ENCODE peak calls at places on chromosomes 13 and 19, in nine cellular contexts. One of them, this sample, is unnamed. For H3K4me1, the result is how much of the 10 kb centered on the place peaks cover.

GRCh38 chr19:55080121-55080914 is 4.6 kb downstream of the EPS8L1 start:
- DNase-seq in heart left ventricle: peak
- DNase-seq in heart right ventricle: peak
- DNase-seq in astrocyte: no peak
- DNase-seq in CD8-positive, alpha-beta memory T cell: peak
- DNase-seq in aorta: peak
- DNase-seq in CD8-positive, alpha-beta T cell: peak
- DNase-seq in cardiac muscle cell: peak
- DNase-seq in transverse colon: peak
- DNase-seq in this sample: no peak

GRCh38 chr19:36707134-36707533 is 19.7 kb downstream of the ZNF567 start:
- DNase-seq in heart left ventricle: no peak
- DNase-seq in heart right ventricle: no peak
- DNase-seq in astrocyte: no peak
- DNase-seq in CD8-positive, alpha-beta memory T cell: no peak
- DNase-seq in aorta: no peak
- DNase-seq in CD8-positive, alpha-beta T cell: no peak
- DNase-seq in cardiac muscle cell: no peak
- DNase-seq in transverse colon: no peak
- DNase-seq in this sample: no peak

GRCh38 chr19:35959040-35959967 is 23.1 kb downstream of the LRFN3 start:
- DNase-seq in heart left ventricle: peak
- DNase-seq in heart right ventricle: no peak
- DNase-seq in astrocyte: no peak
- DNase-seq in CD8-positive, alpha-beta memory T cell: peak
- DNase-seq in aorta: peak
- DNase-seq in CD8-positive, alpha-beta T cell: peak
- DNase-seq in cardiac muscle cell: no peak
- DNase-seq in transverse colon: peak
- DNase-seq in this sample: no peak

GRCh38 chr19:37928527-37929286 is 21.7 kb downstream of the SIPA1L3 start:
- DNase-seq in heart left ventricle: no peak
- DNase-seq in heart right ventricle: no peak
- DNase-seq in astrocyte: no peak
- DNase-seq in CD8-positive, alpha-beta memory T cell: no peak
- DNase-seq in aorta: no peak
- DNase-seq in CD8-positive, alpha-beta T cell: no peak
- DNase-seq in cardiac muscle cell: no peak
- DNase-seq in transverse colon: no peak
- DNase-seq in this sample: no peak

GRCh38 chr13:28529836-28530235 is 34.9 kb upstream of the FLT1 start:
- DNase-seq in heart left ventricle: no peak
- DNase-seq in heart right ventricle: no peak
- DNase-seq in astrocyte: no peak
- DNase-seq in CD8-positive, alpha-beta memory T cell: no peak
- DNase-seq in aorta: no peak
- DNase-seq in CD8-positive, alpha-beta T cell: no peak
- DNase-seq in cardiac muscle cell: no peak
- DNase-seq in transverse colon: no peak
- DNase-seq in this sample: no peak

GRCh38 chr19:58356971-58357797 is 3.9 kb upstream of the A1BG start:
- DNase-seq in heart left ventricle: peak
- DNase-seq in heart right ventricle: no peak
- DNase-seq in astrocyte: no peak
- DNase-seq in CD8-positive, alpha-beta memory T cell: no peak
- DNase-seq in aorta: peak
- DNase-seq in CD8-positive, alpha-beta T cell: no peak
- DNase-seq in cardiac muscle cell: peak
- DNase-seq in transverse colon: no peak
- DNase-seq in this sample: peak

GRCh38 chr19:33520844-33521479 is 629 bp downstream of the PEPD start:
- DNase-seq in heart left ventricle: no peak
- DNase-seq in heart right ventricle: peak
- DNase-seq in astrocyte: no peak
- DNase-seq in CD8-positive, alpha-beta memory T cell: no peak
- DNase-seq in aorta: no peak
- DNase-seq in CD8-positive, alpha-beta T cell: no peak
- DNase-seq in cardiac muscle cell: peak
- DNase-seq in transverse colon: peak
- DNase-seq in this sample: no peak

GRCh38 chr13:99028890-99029289 is 51.0 kb upstream of the DOCK9 start:
- DNase-seq in heart left ventricle: no peak
- DNase-seq in heart right ventricle: no peak
- DNase-seq in astrocyte: no peak
- DNase-seq in CD8-positive, alpha-beta memory T cell: peak
- DNase-seq in aorta: no peak
- DNase-seq in CD8-positive, alpha-beta T cell: peak
- DNase-seq in cardiac muscle cell: no peak
- DNase-seq in transverse colon: no peak
- DNase-seq in this sample: peak

GRCh38 chr19:50906217-50906616 is 5.0 kb downstream of the KLK4 start:
- DNase-seq in heart left ventricle: no peak
- DNase-seq in heart right ventricle: no peak
- DNase-seq in astrocyte: no peak
- DNase-seq in CD8-positive, alpha-beta memory T cell: peak
- DNase-seq in aorta: no peak
- DNase-seq in CD8-positive, alpha-beta T cell: no peak
- DNase-seq in cardiac muscle cell: peak
- DNase-seq in transverse colon: peak
- DNase-seq in this sample: no peak

GRCh38 chr13:43918636-43919035 is 38.9 kb downstream of the LACC1 start:
- DNase-seq in heart left ventricle: no peak
- DNase-seq in heart right ventricle: no peak
- DNase-seq in astrocyte: no peak
- DNase-seq in CD8-positive, alpha-beta memory T cell: no peak
- DNase-seq in aorta: no peak
- DNase-seq in CD8-positive, alpha-beta T cell: no peak
- DNase-seq in cardiac muscle cell: no peak
- DNase-seq in transverse colon: no peak
- DNase-seq in this sample: no peak

GRCh38 chr13:80341771-80342271 is 895 bp upstream of the SPRY2 start:
- DNase-seq in heart left ventricle: peak
- DNase-seq in heart right ventricle: peak
- DNase-seq in astrocyte: peak
- DNase-seq in CD8-positive, alpha-beta memory T cell: no peak
- DNase-seq in aorta: peak
- DNase-seq in CD8-positive, alpha-beta T cell: no peak
- DNase-seq in cardiac muscle cell: peak
- DNase-seq in transverse colon: peak
- DNase-seq in this sample: peak

GRCh38 chr19:3433313-3433712 is 47.0 kb downstream of the SMIM24 start:
- DNase-seq in heart left ventricle: no peak
- DNase-seq in heart right ventricle: no peak
- DNase-seq in astrocyte: no peak
- DNase-seq in CD8-positive, alpha-beta memory T cell: no peak
- DNase-seq in aorta: no peak
- DNase-seq in CD8-positive, alpha-beta T cell: no peak
- DNase-seq in cardiac muscle cell: no peak
- DNase-seq in transverse colon: no peak
- DNase-seq in this sample: no peak

GRCh38 chr19:19696386-19696785 is 27.7 kb downstream of the ZNF101 start:
- DNase-seq in heart left ventricle: no peak
- DNase-seq in heart right ventricle: no peak
- DNase-seq in astrocyte: no peak
- DNase-seq in CD8-positive, alpha-beta memory T cell: no peak
- DNase-seq in aorta: no peak
- DNase-seq in CD8-positive, alpha-beta T cell: no peak
- DNase-seq in cardiac muscle cell: no peak
- DNase-seq in transverse colon: no peak
- DNase-seq in this sample: no peak

GRCh38 chr19:35449347-35450043 is 1.4 kb downstream of the FFAR2 start:
- DNase-seq in heart left ventricle: no peak
- DNase-seq in heart right ventricle: no peak
- DNase-seq in astrocyte: no peak
- DNase-seq in CD8-positive, alpha-beta memory T cell: no peak
- DNase-seq in aorta: no peak
- DNase-seq in CD8-positive, alpha-beta T cell: no peak
- DNase-seq in cardiac muscle cell: no peak
- DNase-seq in transverse colon: no peak
- DNase-seq in this sample: no peak

GRCh38 chr19:45142728-45143115 is 18.1 kb downstream of the NKPD1 start:
- DNase-seq in heart left ventricle: no peak
- DNase-seq in heart right ventricle: no peak
- DNase-seq in astrocyte: no peak
- DNase-seq in CD8-positive, alpha-beta memory T cell: no peak
- DNase-seq in aorta: no peak
- DNase-seq in CD8-positive, alpha-beta T cell: no peak
- DNase-seq in cardiac muscle cell: peak
- DNase-seq in transverse colon: no peak
- DNase-seq in this sample: no peak

GRCh38 chr13:97142452-97142851 is 79.7 kb upstream of the MBNL2 start:
- DNase-seq in heart left ventricle: peak
- DNase-seq in heart right ventricle: peak
- DNase-seq in astrocyte: no peak
- DNase-seq in CD8-positive, alpha-beta memory T cell: no peak
- DNase-seq in aorta: no peak
- DNase-seq in CD8-positive, alpha-beta T cell: no peak
- DNase-seq in cardiac muscle cell: peak
- DNase-seq in transverse colon: peak
- DNase-seq in this sample: peak

GRCh38 chr19:53147645-53148044 is 11.2 kb downstream of the ZNF347 start:
- DNase-seq in heart left ventricle: no peak
- DNase-seq in heart right ventricle: no peak
- DNase-seq in astrocyte: no peak
- DNase-seq in CD8-positive, alpha-beta memory T cell: no peak
- DNase-seq in aorta: no peak
- DNase-seq in CD8-positive, alpha-beta T cell: no peak
- DNase-seq in cardiac muscle cell: no peak
- DNase-seq in transverse colon: no peak
- DNase-seq in this sample: no peak
- H3K27ac ChIP-seq in heart left ventricle: no peak
- H3K27ac ChIP-seq in heart right ventricle: no peak
- H3K27ac ChIP-seq in astrocyte: no peak
- H3K27ac ChIP-seq in CD8-positive, alpha-beta memory T cell: no peak
- H3K27ac ChIP-seq in aorta: no peak
- H3K27ac ChIP-seq in CD8-positive, alpha-beta T cell: no peak
- H3K27ac ChIP-seq in cardiac muscle cell: no peak
- H3K27ac ChIP-seq in transverse colon: no peak
- H3K27ac ChIP-seq in this sample: no peak

DNA sequence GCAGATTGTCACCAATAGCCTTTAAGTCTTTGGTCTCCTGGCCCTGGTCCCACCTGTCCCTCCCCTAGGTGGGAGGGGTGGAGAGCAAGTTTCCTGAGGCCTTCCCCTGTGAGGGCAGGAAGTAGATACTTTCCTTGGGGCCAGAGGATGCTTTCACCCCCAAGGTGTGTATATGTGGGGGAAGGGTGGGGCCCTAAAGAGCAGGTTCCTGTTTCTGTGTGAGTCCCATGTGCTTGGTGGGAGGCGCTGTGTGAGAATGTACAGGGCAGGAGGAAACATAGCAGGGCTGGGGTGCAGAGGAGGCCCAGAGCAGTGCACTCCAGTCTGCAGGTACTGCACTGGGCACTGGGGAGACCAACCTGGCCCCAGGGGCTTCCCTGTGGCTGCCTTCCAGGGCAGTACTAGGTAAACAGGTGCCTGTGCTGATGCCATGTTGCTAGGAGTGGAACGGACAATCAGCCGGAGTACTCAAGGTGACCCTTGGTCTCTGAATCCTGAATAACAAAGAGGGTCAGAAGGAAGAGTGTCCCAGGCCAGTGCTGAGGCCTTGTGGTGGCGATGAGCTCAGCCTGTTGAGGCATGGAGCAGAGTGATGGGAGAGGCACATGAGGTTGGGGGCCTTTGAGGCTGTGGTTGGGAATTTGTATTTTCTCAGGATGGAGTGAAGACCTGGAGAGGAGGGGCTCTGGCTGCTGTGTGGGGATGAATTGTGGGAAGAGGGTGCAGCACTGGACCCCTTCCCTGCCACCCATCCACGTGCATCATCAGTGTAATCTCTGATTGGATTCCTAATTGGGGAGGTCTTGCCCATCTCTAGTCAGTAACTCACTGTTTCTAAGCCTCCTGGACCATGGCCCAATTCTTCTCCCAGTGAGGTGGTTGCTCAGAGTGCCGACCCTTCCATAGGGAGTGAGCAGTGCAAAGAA is 5.1 kb downstream of the EGLN2 start:
- DNase-seq in heart left ventricle: no peak
- DNase-seq in heart right ventricle: peak
- DNase-seq in astrocyte: no peak
- DNase-seq in CD8-positive, alpha-beta memory T cell: peak
- DNase-seq in aorta: no peak
- DNase-seq in CD8-positive, alpha-beta T cell: peak
- DNase-seq in cardiac muscle cell: no peak
- DNase-seq in transverse colon: peak
- DNase-seq in this sample: no peak
- H3K4me1 ChIP-seq in heart left ventricle: half or more
- H3K4me1 ChIP-seq in heart right ventricle: half or more
- H3K4me1 ChIP-seq in astrocyte: under half
- H3K4me1 ChIP-seq in CD8-positive, alpha-beta memory T cell: half or more
- H3K4me1 ChIP-seq in aorta: under half
- H3K4me1 ChIP-seq in CD8-positive, alpha-beta T cell: half or more
- H3K4me1 ChIP-seq in cardiac muscle cell: under half
- H3K4me1 ChIP-seq in transverse colon: half or more
- H3K4me1 ChIP-seq in this sample: under half

DNA sequence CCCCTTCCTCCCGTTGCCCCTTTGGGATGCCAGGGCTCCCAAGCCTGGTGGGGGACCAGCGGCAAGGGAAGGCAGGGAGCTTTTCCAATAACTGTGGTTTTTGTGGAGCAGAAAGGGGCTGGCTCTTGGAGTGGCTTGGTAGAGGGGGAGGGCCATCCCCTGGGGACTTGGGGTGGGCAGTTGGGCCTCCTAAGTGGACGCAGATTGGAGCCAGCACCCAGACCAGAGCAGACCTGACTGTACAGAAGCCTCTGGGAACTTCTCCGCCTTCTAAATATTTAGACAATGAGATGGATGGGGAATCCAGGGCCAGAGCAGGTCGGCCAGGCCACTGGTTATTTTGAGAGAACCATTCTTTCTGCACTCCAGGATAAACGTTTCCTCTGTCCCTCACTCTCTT is 4.2 kb downstream of the PTGIR start:
- DNase-seq in heart left ventricle: peak
- DNase-seq in heart right ventricle: no peak
- DNase-seq in astrocyte: peak
- DNase-seq in CD8-positive, alpha-beta memory T cell: no peak
- DNase-seq in aorta: peak
- DNase-seq in CD8-positive, alpha-beta T cell: no peak
- DNase-seq in cardiac muscle cell: peak
- DNase-seq in transverse colon: no peak
- DNase-seq in this sample: no peak
- H3K4me3 ChIP-seq in heart left ventricle: peak
- H3K4me3 ChIP-seq in heart right ventricle: peak
- H3K4me3 ChIP-seq in astrocyte: no peak
- H3K4me3 ChIP-seq in CD8-positive, alpha-beta memory T cell: no peak
- H3K4me3 ChIP-seq in aorta: no peak
- H3K4me3 ChIP-seq in CD8-positive, alpha-beta T cell: no peak
- H3K4me3 ChIP-seq in cardiac muscle cell: no peak
- H3K4me3 ChIP-seq in transverse colon: no peak
- H3K4me3 ChIP-seq in this sample: no peak

DNA sequence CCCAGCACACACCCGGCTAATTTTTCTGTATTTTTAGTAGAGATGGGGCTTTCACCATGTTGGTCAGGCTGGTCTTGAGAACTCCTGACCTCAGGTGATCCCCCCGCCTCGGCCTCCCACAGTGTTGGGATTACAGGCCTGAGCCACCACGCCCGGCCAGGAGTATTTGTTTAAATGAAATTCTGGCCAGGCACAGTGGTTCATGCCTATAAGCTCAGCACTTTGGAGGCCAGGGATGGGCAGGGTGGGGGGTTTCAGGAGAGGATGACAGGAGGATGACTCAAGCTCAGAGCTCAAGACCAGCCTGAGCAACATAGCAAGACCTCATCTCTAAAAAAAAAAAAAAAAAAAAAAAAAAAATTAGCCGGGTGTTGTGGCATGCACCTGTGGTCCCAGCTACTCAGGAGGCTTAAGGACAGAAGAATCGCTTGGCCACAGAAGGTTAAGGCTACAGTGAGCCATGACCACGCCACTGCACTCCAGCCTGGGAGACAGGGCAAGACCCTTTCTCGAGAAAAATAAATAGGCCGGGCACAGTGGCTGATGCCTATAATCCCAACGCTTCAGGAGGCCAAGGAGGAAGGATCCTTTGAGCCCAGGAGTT is 8.2 kb upstream of the DHDH start:
- DNase-seq in heart left ventricle: no peak
- DNase-seq in heart right ventricle: no peak
- DNase-seq in astrocyte: peak
- DNase-seq in CD8-positive, alpha-beta memory T cell: no peak
- DNase-seq in aorta: no peak
- DNase-seq in CD8-positive, alpha-beta T cell: no peak
- DNase-seq in cardiac muscle cell: peak
- DNase-seq in transverse colon: no peak
- DNase-seq in this sample: peak
- H3K27ac ChIP-seq in heart left ventricle: no peak
- H3K27ac ChIP-seq in heart right ventricle: no peak
- H3K27ac ChIP-seq in astrocyte: no peak
- H3K27ac ChIP-seq in CD8-positive, alpha-beta memory T cell: no peak
- H3K27ac ChIP-seq in aorta: no peak
- H3K27ac ChIP-seq in CD8-positive, alpha-beta T cell: no peak
- H3K27ac ChIP-seq in cardiac muscle cell: no peak
- H3K27ac ChIP-seq in transverse colon: no peak
- H3K27ac ChIP-seq in this sample: peak

This sample was measured in SJSA1.